ENCODE peak calls at places on chromosomes 7 and 10, in six cellular contexts. One of them, this sample, is unnamed.

GRCh38 chr10:97849491-97850402 is at the start of gene GOLGA7B:
- DNase-seq in nephron progenitor cell: peak; percentile 91
- DNase-seq in tibial nerve: no peak
- DNase-seq in activated CD4-positive, alpha-beta memory T cell treated with anti-CD3 and anti-CD28 coated beads for 36 hours: peak; percentile 68
- DNase-seq in cardiac septum: no peak
- DNase-seq in cardiac fibroblast: peak; percentile 26
- DNase-seq in this sample: peak; percentile 44

GRCh38 chr10:17974505-17974904 is 22.8 kb downstream of the SLC39A12 start:
- DNase-seq in nephron progenitor cell: no peak
- DNase-seq in tibial nerve: no peak
- DNase-seq in activated CD4-positive, alpha-beta memory T cell treated with anti-CD3 and anti-CD28 coated beads for 36 hours: no peak
- DNase-seq in cardiac septum: no peak
- DNase-seq in cardiac fibroblast: no peak
- DNase-seq in this sample: no peak

GRCh38 chr7:131586259-131586658 is 29.8 kb upstream of the PODXL start:
- DNase-seq in nephron progenitor cell: peak; percentile 7
- DNase-seq in tibial nerve: no peak
- DNase-seq in activated CD4-positive, alpha-beta memory T cell treated with anti-CD3 and anti-CD28 coated beads for 36 hours: no peak
- DNase-seq in cardiac septum: peak; percentile 86
- DNase-seq in cardiac fibroblast: peak; percentile 7
- DNase-seq in this sample: no peak

GRCh38 chr7:131623154-131623553 is 66.7 kb upstream of the PODXL start:
- DNase-seq in nephron progenitor cell: no peak
- DNase-seq in tibial nerve: no peak
- DNase-seq in activated CD4-positive, alpha-beta memory T cell treated with anti-CD3 and anti-CD28 coated beads for 36 hours: no peak
- DNase-seq in cardiac septum: peak; percentile 84
- DNase-seq in cardiac fibroblast: peak; percentile 72
- DNase-seq in this sample: no peak

GRCh38 chr7:38394703-38395102 is 121.3 kb upstream of the TARP start:
- DNase-seq in nephron progenitor cell: no peak
- DNase-seq in tibial nerve: no peak
- DNase-seq in activated CD4-positive, alpha-beta memory T cell treated with anti-CD3 and anti-CD28 coated beads for 36 hours: no peak
- DNase-seq in cardiac septum: no peak
- DNase-seq in cardiac fibroblast: no peak
- DNase-seq in this sample: no peak

GRCh38 chr10:67079126-67079525 is 153.3 kb downstream of the LRRTM3 start:
- DNase-seq in nephron progenitor cell: no peak
- DNase-seq in tibial nerve: peak; percentile 14
- DNase-seq in activated CD4-positive, alpha-beta memory T cell treated with anti-CD3 and anti-CD28 coated beads for 36 hours: no peak
- DNase-seq in cardiac septum: no peak
- DNase-seq in cardiac fibroblast: peak; percentile 1
- DNase-seq in this sample: no peak

GRCh38 chr10:91643700-91644099 is 10.8 kb upstream of the PPP1R3C start:
- DNase-seq in nephron progenitor cell: peak; percentile 6
- DNase-seq in tibial nerve: no peak
- DNase-seq in activated CD4-positive, alpha-beta memory T cell treated with anti-CD3 and anti-CD28 coated beads for 36 hours: no peak
- DNase-seq in cardiac septum: no peak
- DNase-seq in cardiac fibroblast: peak; percentile 17
- DNase-seq in this sample: no peak

GRCh38 chr10:130137077-130137448 is 872 bp downstream of the GLRX3 start:
- DNase-seq in nephron progenitor cell: no peak
- DNase-seq in tibial nerve: no peak
- DNase-seq in activated CD4-positive, alpha-beta memory T cell treated with anti-CD3 and anti-CD28 coated beads for 36 hours: no peak
- DNase-seq in cardiac septum: no peak
- DNase-seq in cardiac fibroblast: peak; percentile 35
- DNase-seq in this sample: no peak

GRCh38 chr10:112519129-112519761 is 72.2 kb downstream of the VTI1A start:
- DNase-seq in nephron progenitor cell: no peak
- DNase-seq in tibial nerve: no peak
- DNase-seq in activated CD4-positive, alpha-beta memory T cell treated with anti-CD3 and anti-CD28 coated beads for 36 hours: peak; percentile 37
- DNase-seq in cardiac septum: no peak
- DNase-seq in cardiac fibroblast: no peak
- DNase-seq in this sample: no peak

GRCh38 chr10:24349379-24350110 is 140.6 kb downstream of the KIAA1217 start:
- DNase-seq in nephron progenitor cell: no peak
- DNase-seq in tibial nerve: no peak
- DNase-seq in activated CD4-positive, alpha-beta memory T cell treated with anti-CD3 and anti-CD28 coated beads for 36 hours: no peak
- DNase-seq in cardiac septum: no peak
- DNase-seq in cardiac fibroblast: peak; percentile 42
- DNase-seq in this sample: no peak

GRCh38 chr7:99606531-99606930 is 8.5 kb downstream of the TMEM225B start:
- DNase-seq in nephron progenitor cell: no peak
- DNase-seq in tibial nerve: no peak
- DNase-seq in activated CD4-positive, alpha-beta memory T cell treated with anti-CD3 and anti-CD28 coated beads for 36 hours: no peak
- DNase-seq in cardiac septum: no peak
- DNase-seq in cardiac fibroblast: no peak
- DNase-seq in this sample: no peak

GRCh38 chr7:95758187-95758586 is 14.2 kb upstream of the DYNC1I1 start:
- DNase-seq in nephron progenitor cell: peak; percentile 20
- DNase-seq in tibial nerve: no peak
- DNase-seq in activated CD4-positive, alpha-beta memory T cell treated with anti-CD3 and anti-CD28 coated beads for 36 hours: no peak
- DNase-seq in cardiac septum: no peak
- DNase-seq in cardiac fibroblast: no peak
- DNase-seq in this sample: no peak